ENCODE peak calls at places on chromosomes 4 and X, in four cellular contexts. One of them, this sample, is unnamed.

GRCh38 chrX:27751976-27752375 is 55.8 kb upstream of the MAGEB10 start:
- DNase-seq in MM.1S: no peak
- DNase-seq in upper lobe of left lung: no peak
- DNase-seq in choroid plexus epithelial cell: peak; percentile 9
- DNase-seq in this sample: no peak

GRCh38 chr4:172096771-172097170 is 283.6 kb downstream of the GALNTL6 start:
- DNase-seq in choroid plexus epithelial cell: peak; percentile 11
- DNase-seq in MM.1S: no peak
- DNase-seq in upper lobe of left lung: no peak
- DNase-seq in this sample: no peak

GRCh38 chrX:154516655-154517100 is 646 bp upstream of the FAM3A start:
- DNase-seq in choroid plexus epithelial cell: peak; percentile 81
- DNase-seq in MM.1S: no peak
- DNase-seq in upper lobe of left lung: no peak
- DNase-seq in this sample: no peak

GRCh38 chrX:2313864-2314646 is 186.7 kb downstream of the DHRSX start:
- DNase-seq in choroid plexus epithelial cell: no peak
- DNase-seq in upper lobe of left lung: no peak
- DNase-seq in MM.1S: no peak
- DNase-seq in this sample: no peak

GRCh38 chrX:119071381-119071780 is 1.4 kb upstream of the CT47C1 start:
- DNase-seq in choroid plexus epithelial cell: no peak
- DNase-seq in upper lobe of left lung: no peak
- DNase-seq in MM.1S: peak; percentile 70
- DNase-seq in this sample: no peak

GRCh38 chr4:27027428-27027827 is 166.8 kb downstream of the STIM2 start:
- DNase-seq in choroid plexus epithelial cell: no peak
- DNase-seq in MM.1S: no peak
- DNase-seq in upper lobe of left lung: no peak
- DNase-seq in this sample: no peak

GRCh38 chr4:15374697-15375096 is 53.1 kb upstream of the C1QTNF7 start:
- DNase-seq in upper lobe of left lung: no peak
- DNase-seq in MM.1S: no peak
- DNase-seq in choroid plexus epithelial cell: peak; percentile 80
- DNase-seq in this sample: no peak

GRCh38 chr4:6582889-6583504 is 8.0 kb downstream of the MAN2B2 start:
- DNase-seq in choroid plexus epithelial cell: peak; percentile 65
- DNase-seq in MM.1S: peak; percentile 24
- DNase-seq in upper lobe of left lung: no peak
- DNase-seq in this sample: no peak

GRCh38 chr4:121822796-121823504 is 733 bp downstream of the CCNA2 start:
- DNase-seq in choroid plexus epithelial cell: peak; percentile 30
- DNase-seq in upper lobe of left lung: peak; percentile 22
- DNase-seq in MM.1S: peak; percentile 67
- DNase-seq in this sample: no peak

GRCh38 chr4:166162327-166162726 is 289.3 kb downstream of the TLL1 start:
- DNase-seq in MM.1S: no peak
- DNase-seq in choroid plexus epithelial cell: no peak
- DNase-seq in upper lobe of left lung: no peak
- DNase-seq in this sample: no peak

GRCh38 chrX:100677616-100678181 is 33.7 kb downstream of the SRPX2 start:
- DNase-seq in upper lobe of left lung: no peak
- DNase-seq in MM.1S: no peak
- DNase-seq in choroid plexus epithelial cell: peak; percentile 89
- DNase-seq in this sample: no peak

GRCh38 chrX:134622056-134622812 is 36.0 kb downstream of the PLAC1 start:
- DNase-seq in MM.1S: peak; percentile 93
- DNase-seq in choroid plexus epithelial cell: peak; percentile 89
- DNase-seq in upper lobe of left lung: no peak
- DNase-seq in this sample: no peak